ENCODE peak calls at places on chromosomes 7 and 10, in four cellular contexts. I is amygdala, A is RPMI8226, T is heart left ventricle. W is an unnamed sample.
A peak's percentile ranks its signal among the peaks of the same experiment; 100 is the strongest.

GRCh38 chr7:77651544-77652162 is 44.6 kb upstream of the RSBN1L start:
- DNase-seq in I (peak; percentile 8), A (peak; percentile 61), T (no peak), W (no peak)

GRCh38 chr7:2687338-2687869 is 598 bp upstream of the AMZ1 start:
- DNase-seq in T (no peak), A (peak; percentile 76), I (no peak), W (no peak)

GRCh38 chr10:107022600-107023354 is 141.7 kb downstream of the SORCS1 start:
- DNase-seq in A (no peak), I (no peak), T (no peak), W (no peak)

GRCh38 chr10:67936416-67936815 is 52.0 kb downstream of the SIRT1 start:
- DNase-seq in T (no peak), A (no peak), I (no peak), W (no peak)

GRCh38 chr7:51019231-51019844 is 236.6 kb upstream of the GRB10 start:
- DNase-seq in I (no peak), A (no peak), T (no peak), W (no peak)

GRCh38 chr7:128830231-128831177 is at the start of gene FLNC:
- DNase-seq in A (peak; percentile 40), I (no peak), T (peak; percentile 81), W (peak; percentile 91)

GRCh38 chr10:70743879-70744278 is 41.3 kb downstream of the TBATA start:
- DNase-seq in A (no peak), I (no peak), T (peak; percentile 44), W (peak; percentile 68)

GRCh38 chr10:119871881-119872609 is 598 bp downstream of the MCMBP start:
- DNase-seq in A (peak; percentile 64), T (peak; percentile 73), I (peak; percentile 26), W (peak; percentile 75)

GRCh38 chr7:43439631-43440401 is 143.1 kb upstream of the STK17A start:
- DNase-seq in T (no peak), A (peak; percentile 61), I (no peak), W (no peak)

GRCh38 chr7:27126596-27127327 is 3.8 kb downstream of the HOXA4 start:
- DNase-seq in T (no peak), A (no peak), I (no peak), W (no peak)

GRCh38 chr7:130394421-130395188 is 14.3 kb downstream of the CPA1 start:
- DNase-seq in I (no peak), A (peak; percentile 17), T (no peak), W (no peak)

GRCh38 chr7:143407296-143408246 is 1.1 kb downstream of the EPHA1 start:
- DNase-seq in A (no peak), T (no peak), I (no peak), W (peak; percentile 71)

GRCh38 chr7:70573202-70573810 is 558.6 kb upstream of the GALNT17 start:
- DNase-seq in T (no peak), I (peak; percentile 9), A (no peak), W (no peak)

GRCh38 chr10:94546058-94546595 is 539 bp downstream of the HELLS start:
- DNase-seq in A (peak; percentile 30), T (no peak), I (no peak), W (no peak)

GRCh38 chr7:82594665-82595064 is 151.1 kb upstream of the CACNA2D1 start:
- DNase-seq in I (no peak), T (no peak), A (no peak), W (no peak)

GRCh38 chr10:52967806-52968795 is 195.5 kb upstream of the MBL2 start:
- DNase-seq in A (no peak), I (no peak), T (no peak), W (no peak)